ENCODE peak calls at places on chromosomes 6 and 20, in seven cellular contexts. F is cerebellar nuclear complex; I is A549; K is T47D; J is activated CD4-positive, alpha-beta T cell treated with anti-CD3 and anti-CD28 coated beads for 24 hours; D is activated CD8-positive, alpha-beta memory T cell treated with anti-CD3 and anti-CD28 coated beads for 4 hours; M is CD8-positive, alpha-beta memory T cell. Y is an unnamed sample.

GRCh38 chr6:108592371-108593337 is 31.9 kb downstream of the FOXO3 start:
- DNase-seq in I (no peak), D (peak; percentile 14), J (no peak), M (peak; percentile 45), K (peak; percentile 58), F (no peak), Y (peak; percentile 69)

GRCh38 chr6:36924131-36924530 is 30.4 kb upstream of the PI16 start:
- DNase-seq in D (no peak), M (no peak), F (no peak), K (no peak), J (no peak), I (no peak), Y (no peak)

GRCh38 chr6:22681761-22682160 is 112.4 kb downstream of the HDGFL1 start:
- DNase-seq in D (no peak), F (no peak), I (no peak), K (no peak), M (no peak), J (no peak), Y (no peak)

GRCh38 chr6:20354366-20354765 is 47.3 kb upstream of the E2F3 start:
- DNase-seq in F (no peak), K (no peak), J (no peak), I (no peak), D (no peak), M (no peak), Y (no peak)

GRCh38 chr6:145673504-145673903 is 61.8 kb downstream of the EPM2A start:
- DNase-seq in F (no peak), D (no peak), M (no peak), I (no peak), J (no peak), K (no peak), Y (no peak)

GRCh38 chr6:169722362-169723199 is 1.7 kb downstream of the PHF10 start:
- DNase-seq in I (no peak), J (no peak), D (no peak), F (no peak), K (peak; percentile 33), M (peak; percentile 16), Y (peak; percentile 42)

GRCh38 chr6:163748036-163748435 is 333.5 kb downstream of the QKI start:
- DNase-seq in D (no peak), I (no peak), M (no peak), J (no peak), F (no peak), K (no peak), Y (no peak)

GRCh38 chr6:129490551-129491245 is 219.3 kb downstream of the ARHGAP18 start:
- DNase-seq in M (peak; percentile 53), I (peak; percentile 62), K (no peak), D (peak; percentile 42), J (peak; percentile 59), F (no peak), Y (peak; percentile 63)

GRCh38 chr20:64136004-64136710 is 28.1 kb upstream of the MYT1 start:
- DNase-seq in M (no peak), D (no peak), K (no peak), J (no peak), F (no peak), I (no peak), Y (no peak)

GRCh38 chr20:2756056-2756611 is 44.3 kb downstream of the CPXM1 start:
- DNase-seq in M (no peak), I (no peak), K (peak; percentile 73), F (no peak), D (no peak), J (no peak), Y (no peak)